ENCODE peak calls at places on chromosomes 1 and 21, in five cellular contexts. One of them, this sample, is unnamed.

GRCh38 chr1:197352011-197352410 is 84.0 kb downstream of the CRB1 start:
- DNase-seq in esophagus squamous epithelium: no peak
- DNase-seq in neuronal stem cell: no peak
- DNase-seq in fibroblast of lung: peak
- DNase-seq in PC-3: no peak
- DNase-seq in this sample: no peak

GRCh38 chr1:12530462-12531168 is 87.4 kb downstream of the DHRS3 start:
- DNase-seq in neuronal stem cell: no peak
- DNase-seq in PC-3: no peak
- DNase-seq in fibroblast of lung: no peak
- DNase-seq in esophagus squamous epithelium: no peak
- DNase-seq in this sample: no peak

GRCh38 chr1:164842891-164843290 is 283.9 kb downstream of the PBX1 start:
- DNase-seq in PC-3: no peak
- DNase-seq in fibroblast of lung: no peak
- DNase-seq in esophagus squamous epithelium: no peak
- DNase-seq in neuronal stem cell: no peak
- DNase-seq in this sample: no peak

GRCh38 chr1:200317236-200317635 is 92.6 kb downstream of the ZNF281 start:
- DNase-seq in PC-3: peak
- DNase-seq in esophagus squamous epithelium: no peak
- DNase-seq in fibroblast of lung: peak
- DNase-seq in neuronal stem cell: no peak
- DNase-seq in this sample: no peak

GRCh38 chr1:38958967-38959366 is 17.3 kb upstream of the RHBDL2 start:
- DNase-seq in esophagus squamous epithelium: no peak
- DNase-seq in neuronal stem cell: no peak
- DNase-seq in fibroblast of lung: no peak
- DNase-seq in PC-3: peak
- DNase-seq in this sample: no peak

GRCh38 chr1:160127865-160128523 is 12.4 kb downstream of the ATP1A2 start:
- DNase-seq in neuronal stem cell: no peak
- DNase-seq in fibroblast of lung: peak
- DNase-seq in esophagus squamous epithelium: no peak
- DNase-seq in PC-3: peak
- DNase-seq in this sample: no peak

GRCh38 chr21:14453339-14453738 is 70.4 kb upstream of the HSPA13 start:
- DNase-seq in neuronal stem cell: no peak
- DNase-seq in esophagus squamous epithelium: no peak
- DNase-seq in fibroblast of lung: no peak
- DNase-seq in PC-3: no peak
- DNase-seq in this sample: no peak

GRCh38 chr1:176222196-176222595 is 15.1 kb upstream of the COP1 start:
- DNase-seq in fibroblast of lung: peak
- DNase-seq in PC-3: peak
- DNase-seq in esophagus squamous epithelium: no peak
- DNase-seq in neuronal stem cell: no peak
- DNase-seq in this sample: no peak

GRCh38 chr1:116351914-116352313 is 21.1 kb upstream of the ATP1A1 start:
- DNase-seq in PC-3: no peak
- DNase-seq in neuronal stem cell: no peak
- DNase-seq in esophagus squamous epithelium: no peak
- DNase-seq in fibroblast of lung: no peak
- DNase-seq in this sample: no peak
- H3K4me3 ChIP-seq in PC-3: no peak
- H3K4me3 ChIP-seq in neuronal stem cell: no peak
- H3K4me3 ChIP-seq in esophagus squamous epithelium: no peak
- H3K4me3 ChIP-seq in fibroblast of lung: no peak
- H3K4me3 ChIP-seq in this sample: no peak

DNA sequence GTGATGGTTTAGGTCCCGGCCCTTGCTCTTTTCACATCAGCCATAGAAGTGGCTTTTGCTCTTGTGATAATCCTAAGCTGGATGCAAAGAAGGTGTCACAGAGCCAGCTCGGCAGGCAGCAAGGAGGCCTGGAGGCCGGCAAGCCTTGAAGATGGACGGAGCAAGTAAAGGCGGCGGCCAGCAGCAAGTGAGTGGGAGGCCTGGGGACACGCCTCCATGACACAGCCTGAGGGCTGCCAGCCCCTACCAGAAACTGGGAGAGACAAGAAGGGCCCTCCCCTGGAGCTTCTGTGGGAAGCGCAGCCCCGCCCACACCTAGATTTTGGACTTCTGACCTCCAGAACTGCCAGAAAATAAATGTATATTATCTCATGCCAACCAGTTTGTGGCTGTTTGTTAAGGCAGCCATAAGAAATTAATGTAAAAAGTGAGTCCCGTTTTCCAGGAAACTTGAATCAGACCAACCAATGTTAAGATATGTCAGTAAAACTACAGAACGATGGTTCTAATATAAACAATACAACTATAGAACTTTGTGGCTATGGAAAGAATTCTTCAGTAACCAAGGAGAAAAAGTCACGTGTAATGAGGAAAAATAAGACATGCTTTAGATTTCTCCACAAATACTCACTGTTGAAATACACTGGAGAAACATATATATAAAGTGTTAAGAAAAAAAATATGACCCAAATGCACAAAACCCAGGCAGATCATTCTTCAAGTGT is 49.9 kb downstream of the BACE2 start:
- DNase-seq in neuronal stem cell: no peak
- DNase-seq in PC-3: no peak
- DNase-seq in fibroblast of lung: peak
- DNase-seq in esophagus squamous epithelium: no peak
- DNase-seq in this sample: no peak
- H3K27ac ChIP-seq in neuronal stem cell: no peak
- H3K27ac ChIP-seq in PC-3: no peak
- H3K27ac ChIP-seq in fibroblast of lung: peak
- H3K27ac ChIP-seq in esophagus squamous epithelium: peak
- H3K27ac ChIP-seq in this sample: no peak

GRCh38 chr1:218461351-218461750 is 116.2 kb downstream of the TGFB2 start:
- DNase-seq in neuronal stem cell: no peak
- DNase-seq in PC-3: no peak
- DNase-seq in esophagus squamous epithelium: no peak
- DNase-seq in fibroblast of lung: no peak
- DNase-seq in this sample: no peak
- H3K4me3 ChIP-seq in neuronal stem cell: no peak
- H3K4me3 ChIP-seq in PC-3: no peak
- H3K4me3 ChIP-seq in esophagus squamous epithelium: no peak
- H3K4me3 ChIP-seq in fibroblast of lung: no peak
- H3K4me3 ChIP-seq in this sample: no peak

GRCh38 chr1:36858553-36858952 is 175.8 kb downstream of the GRIK3 start:
- DNase-seq in fibroblast of lung: no peak
- DNase-seq in neuronal stem cell: no peak
- DNase-seq in PC-3: no peak
- DNase-seq in esophagus squamous epithelium: no peak
- DNase-seq in this sample: no peak

GRCh38 chr1:36857761-36858160 is 176.6 kb downstream of the GRIK3 start:
- DNase-seq in neuronal stem cell: no peak
- DNase-seq in esophagus squamous epithelium: no peak
- DNase-seq in fibroblast of lung: no peak
- DNase-seq in PC-3: no peak
- DNase-seq in this sample: no peak

GRCh38 chr1:36861380-36861779 is 172.9 kb downstream of the GRIK3 start:
- DNase-seq in neuronal stem cell: no peak
- DNase-seq in esophagus squamous epithelium: no peak
- DNase-seq in fibroblast of lung: no peak
- DNase-seq in PC-3: no peak
- DNase-seq in this sample: no peak

GRCh38 chr1:36859926-36860325 is 174.4 kb downstream of the GRIK3 start:
- DNase-seq in fibroblast of lung: no peak
- DNase-seq in esophagus squamous epithelium: no peak
- DNase-seq in PC-3: no peak
- DNase-seq in neuronal stem cell: no peak
- DNase-seq in this sample: no peak

DNA sequence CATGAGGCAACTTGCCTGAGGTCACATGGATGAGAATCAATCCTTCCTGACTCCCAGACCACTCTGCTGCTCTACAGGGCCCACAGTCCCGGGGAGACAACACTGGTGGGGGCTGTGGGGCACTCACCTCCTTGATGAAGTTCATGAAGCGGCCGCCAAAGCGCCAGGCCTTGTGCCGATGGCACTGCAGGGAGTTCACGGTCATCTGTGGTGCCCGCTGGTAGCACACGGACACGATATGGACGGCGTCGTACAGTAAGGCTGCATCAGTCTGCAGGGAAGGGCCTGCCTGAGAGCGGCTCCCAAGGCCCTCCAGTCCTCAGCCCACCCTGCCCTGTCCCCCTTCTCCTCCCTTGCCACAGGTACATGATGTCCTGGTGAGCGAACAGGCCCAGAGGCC is 175.3 kb downstream of the GRIK3 start:
- DNase-seq in PC-3: no peak
- DNase-seq in neuronal stem cell: no peak
- DNase-seq in esophagus squamous epithelium: no peak
- DNase-seq in fibroblast of lung: no peak
- DNase-seq in this sample: no peak
- H3K27ac ChIP-seq in PC-3: no peak
- H3K27ac ChIP-seq in neuronal stem cell: no peak
- H3K27ac ChIP-seq in esophagus squamous epithelium: no peak
- H3K27ac ChIP-seq in fibroblast of lung: no peak
- H3K27ac ChIP-seq in this sample: no peak

GRCh38 chr1:53257454-53258081 is 19.2 kb upstream of the MAGOH start:
- DNase-seq in fibroblast of lung: no peak
- DNase-seq in PC-3: no peak
- DNase-seq in neuronal stem cell: no peak
- DNase-seq in esophagus squamous epithelium: no peak
- DNase-seq in this sample: no peak
- H3K4me3 ChIP-seq in fibroblast of lung: no peak
- H3K4me3 ChIP-seq in PC-3: no peak
- H3K4me3 ChIP-seq in neuronal stem cell: no peak
- H3K4me3 ChIP-seq in esophagus squamous epithelium: no peak
- H3K4me3 ChIP-seq in this sample: no peak

GRCh38 chr1:170593173-170593572 is 61.2 kb downstream of the GORAB start:
- DNase-seq in neuronal stem cell: no peak
- DNase-seq in PC-3: no peak
- DNase-seq in esophagus squamous epithelium: no peak
- DNase-seq in fibroblast of lung: no peak
- DNase-seq in this sample: no peak

GRCh38 chr1:170593612-170594011 is 61.6 kb downstream of the GORAB start:
- DNase-seq in esophagus squamous epithelium: no peak
- DNase-seq in fibroblast of lung: no peak
- DNase-seq in neuronal stem cell: no peak
- DNase-seq in PC-3: no peak
- DNase-seq in this sample: no peak

GRCh38 chr1:170592591-170593111 is 60.7 kb downstream of the GORAB start:
- DNase-seq in PC-3: no peak
- DNase-seq in esophagus squamous epithelium: no peak
- DNase-seq in neuronal stem cell: no peak
- DNase-seq in fibroblast of lung: no peak
- DNase-seq in this sample: no peak

GRCh38 chr1:170594227-170594626 is 62.3 kb downstream of the GORAB start:
- DNase-seq in PC-3: no peak
- DNase-seq in fibroblast of lung: no peak
- DNase-seq in neuronal stem cell: no peak
- DNase-seq in esophagus squamous epithelium: no peak
- DNase-seq in this sample: no peak

GRCh38 chr1:170590921-170591705 is 59.1 kb downstream of the GORAB start:
- DNase-seq in fibroblast of lung: no peak
- DNase-seq in neuronal stem cell: no peak
- DNase-seq in esophagus squamous epithelium: no peak
- DNase-seq in PC-3: no peak
- DNase-seq in this sample: no peak
- H3K27ac ChIP-seq in fibroblast of lung: no peak
- H3K27ac ChIP-seq in neuronal stem cell: no peak
- H3K27ac ChIP-seq in esophagus squamous epithelium: no peak
- H3K27ac ChIP-seq in PC-3: no peak
- H3K27ac ChIP-seq in this sample: peak

GRCh38 chr1:54404263-54404662 is 1.9 kb downstream of the SSBP3 start:
- DNase-seq in fibroblast of lung: no peak
- DNase-seq in esophagus squamous epithelium: no peak
- DNase-seq in neuronal stem cell: no peak
- DNase-seq in PC-3: no peak
- DNase-seq in this sample: no peak

GRCh38 chr1:54403377-54403776 is 2.8 kb downstream of the SSBP3 start:
- DNase-seq in neuronal stem cell: no peak
- DNase-seq in PC-3: no peak
- DNase-seq in esophagus squamous epithelium: no peak
- DNase-seq in fibroblast of lung: no peak
- DNase-seq in this sample: no peak

GRCh38 chr1:54402896-54403295 is 3.3 kb downstream of the SSBP3 start:
- DNase-seq in esophagus squamous epithelium: no peak
- DNase-seq in neuronal stem cell: no peak
- DNase-seq in PC-3: no peak
- DNase-seq in fibroblast of lung: no peak
- DNase-seq in this sample: peak

GRCh38 chr1:54404939-54405880 is 984 bp downstream of the SSBP3 start:
- DNase-seq in esophagus squamous epithelium: no peak
- DNase-seq in fibroblast of lung: no peak
- DNase-seq in neuronal stem cell: no peak
- DNase-seq in PC-3: peak
- DNase-seq in this sample: peak

DNA sequence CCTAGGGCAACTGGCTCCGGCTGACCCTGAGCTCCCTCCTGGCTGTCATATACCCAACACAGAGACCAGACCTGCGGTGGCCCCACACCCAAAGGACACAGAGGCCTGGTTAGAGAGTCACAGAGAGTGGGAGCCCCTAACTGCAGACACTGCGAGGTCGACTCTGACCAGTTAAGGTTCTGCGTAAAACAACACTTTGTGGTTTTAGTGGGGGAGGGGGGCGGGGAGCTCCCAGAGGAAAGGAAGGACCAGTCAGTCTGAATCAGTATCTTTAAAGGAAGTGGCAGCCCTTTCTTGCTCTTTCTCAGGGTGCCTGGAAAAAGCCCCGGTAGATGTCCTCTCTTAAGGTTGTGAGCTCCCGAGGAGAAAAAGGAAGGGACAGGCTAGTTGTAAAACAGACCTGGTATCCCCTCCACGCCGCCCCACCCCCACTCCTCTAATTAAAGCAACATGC is 2.4 kb downstream of the SSBP3 start:
- DNase-seq in PC-3: peak
- DNase-seq in neuronal stem cell: no peak
- DNase-seq in fibroblast of lung: peak
- DNase-seq in esophagus squamous epithelium: no peak
- DNase-seq in this sample: no peak
- H3K4me3 ChIP-seq in PC-3: peak
- H3K4me3 ChIP-seq in neuronal stem cell: no peak
- H3K4me3 ChIP-seq in fibroblast of lung: peak
- H3K4me3 ChIP-seq in esophagus squamous epithelium: peak
- H3K4me3 ChIP-seq in this sample: no peak

GRCh38 chr1:223819730-223820514 is 25.8 kb downstream of the TP53BP2 start:
- DNase-seq in fibroblast of lung: peak
- DNase-seq in PC-3: no peak
- DNase-seq in neuronal stem cell: no peak
- DNase-seq in esophagus squamous epithelium: no peak
- DNase-seq in this sample: no peak
- H3K27ac ChIP-seq in fibroblast of lung: no peak
- H3K27ac ChIP-seq in PC-3: no peak
- H3K27ac ChIP-seq in neuronal stem cell: peak
- H3K27ac ChIP-seq in esophagus squamous epithelium: no peak
- H3K27ac ChIP-seq in this sample: no peak